ENCODE peak calls at places on chromosomes 12 and 14, in six cellular contexts. V, K, S, R, P and O are unnamed samples.
A peak's percentile ranks its signal among the peaks of the same experiment; 100 is the strongest.

GRCh38 chr12:49548822-49549648 is 10.2 kb downstream of the KCNH3 start:
- DNase-seq in V (peak; percentile 39), S (no peak), R (no peak), K (peak; percentile 17), P (peak; percentile 38), O (no peak)

GRCh38 chr14:76426161-76426696 is 50.3 kb downstream of the ESRRB start:
- DNase-seq in S (no peak), P (no peak), R (no peak), K (no peak), V (no peak), O (no peak)

GRCh38 chr12:3236345-3237153 is 159.4 kb downstream of the TSPAN9 start:
- DNase-seq in R (no peak), V (no peak), S (no peak), K (peak; percentile 21), P (peak; percentile 51), O (no peak)

GRCh38 chr12:44875954-44876553 is at the start of gene NELL2:
- DNase-seq in V (no peak), K (peak; percentile 51), P (peak; percentile 83), S (no peak), R (peak; percentile 49), O (no peak)

GRCh38 chr14:93648440-93649168 is 139.7 kb downstream of the PRIMA1 start:
- DNase-seq in R (no peak), S (no peak), V (no peak), K (no peak), P (peak; percentile 38), O (no peak)

GRCh38 chr14:103122578-103123127 is 608 bp upstream of the TNFAIP2 start:
- DNase-seq in V (no peak), K (no peak), P (peak; percentile 60), R (no peak), S (no peak), O (no peak)

GRCh38 chr14:81416233-81416927 is 16.3 kb upstream of the STON2 start:
- DNase-seq in S (no peak), R (no peak), K (no peak), V (no peak), P (no peak), O (no peak)

GRCh38 chr14:42316746-42317145 is 710.1 kb downstream of the LRFN5 start:
- DNase-seq in S (no peak), P (no peak), K (no peak), R (no peak), V (no peak), O (no peak)

GRCh38 chr14:95286649-95287048 is 33.1 kb downstream of the CLMN start:
- DNase-seq in R (no peak), P (no peak), K (peak; percentile 38), V (no peak), S (no peak), O (no peak)

GRCh38 chr12:72872488-72872887 is 600.3 kb downstream of the TRHDE start:
- DNase-seq in K (no peak), V (no peak), P (no peak), R (no peak), S (no peak), O (no peak)

GRCh38 chr12:128402481-128402880 is 135.5 kb downstream of the TMEM132C start:
- DNase-seq in K (no peak), P (no peak), R (peak; percentile 19), S (no peak), V (no peak), O (no peak)

GRCh38 chr12:96302706-96303310 is 97.4 kb downstream of the CDK17 start:
- DNase-seq in P (no peak), S (no peak), K (no peak), V (no peak), R (no peak), O (no peak)

GRCh38 chr12:94336201-94336915 is 123.3 kb downstream of the CEP83 start:
- DNase-seq in P (no peak), S (no peak), K (no peak), V (no peak), R (no peak), O (no peak)

GRCh38 chr12:79016181-79016580 is 151.6 kb downstream of the SYT1 start:
- DNase-seq in S (no peak), R (no peak), K (no peak), V (no peak), P (no peak), O (no peak)

GRCh38 chr12:12126551-12126950 is 55.8 kb downstream of the BCL2L14 start:
- DNase-seq in V (no peak), R (no peak), S (no peak), P (no peak), K (no peak), O (no peak)

GRCh38 chr14:94722397-94722796 is 47.5 kb downstream of the GSC start:
- DNase-seq in P (no peak), V (no peak), K (no peak), S (no peak), R (no peak), O (no peak)

GRCh38 chr12:123995023-123995422 is 22.0 kb downstream of the ZNF664 start:
- DNase-seq in R (no peak), P (no peak), S (peak; percentile 14), K (no peak), V (no peak), O (no peak)

GRCh38 chr12:119841433-119842210 is 35.5 kb downstream of the CIT start:
- DNase-seq in P (no peak), K (no peak), R (no peak), V (no peak), S (no peak), O (no peak)

GRCh38 chr12:101608301-101609133 is 13.7 kb downstream of the MYBPC1 start:
- DNase-seq in S (no peak), V (peak; percentile 85), P (no peak), R (no peak), K (peak; percentile 75), O (no peak)

GRCh38 chr14:60353410-60353809 is 104.4 kb downstream of the PPM1A start:
- DNase-seq in R (no peak), S (no peak), P (no peak), V (no peak), K (no peak), O (no peak)

GRCh38 chr12:65656904-65657351 is 167.4 kb upstream of the HMGA2 start:
- DNase-seq in R (no peak), S (no peak), K (no peak), P (no peak), V (no peak), O (no peak)

GRCh38 chr12:65659681-65660080 is 164.6 kb upstream of the HMGA2 start:
- DNase-seq in P (no peak), V (no peak), S (no peak), K (no peak), R (no peak), O (no peak)

GRCh38 chr12:65658360-65658759 is 165.9 kb upstream of the HMGA2 start:
- DNase-seq in S (no peak), V (no peak), R (no peak), P (no peak), K (no peak), O (no peak)

GRCh38 chr12:65656156-65656885 is 168.0 kb upstream of the HMGA2 start:
- DNase-seq in V (no peak), P (no peak), R (no peak), S (no peak), K (no peak), O (no peak)

GRCh38 chr12:65657635-65658034 is 166.6 kb upstream of the HMGA2 start:
- DNase-seq in S (no peak), K (no peak), R (no peak), P (no peak), V (no peak), O (no peak)
- TF ChIP-seq POLR2AphosphoS5 in S (no peak), K (no peak), R (no peak), P (no peak), V (no peak), O (no peak)

DNA sequence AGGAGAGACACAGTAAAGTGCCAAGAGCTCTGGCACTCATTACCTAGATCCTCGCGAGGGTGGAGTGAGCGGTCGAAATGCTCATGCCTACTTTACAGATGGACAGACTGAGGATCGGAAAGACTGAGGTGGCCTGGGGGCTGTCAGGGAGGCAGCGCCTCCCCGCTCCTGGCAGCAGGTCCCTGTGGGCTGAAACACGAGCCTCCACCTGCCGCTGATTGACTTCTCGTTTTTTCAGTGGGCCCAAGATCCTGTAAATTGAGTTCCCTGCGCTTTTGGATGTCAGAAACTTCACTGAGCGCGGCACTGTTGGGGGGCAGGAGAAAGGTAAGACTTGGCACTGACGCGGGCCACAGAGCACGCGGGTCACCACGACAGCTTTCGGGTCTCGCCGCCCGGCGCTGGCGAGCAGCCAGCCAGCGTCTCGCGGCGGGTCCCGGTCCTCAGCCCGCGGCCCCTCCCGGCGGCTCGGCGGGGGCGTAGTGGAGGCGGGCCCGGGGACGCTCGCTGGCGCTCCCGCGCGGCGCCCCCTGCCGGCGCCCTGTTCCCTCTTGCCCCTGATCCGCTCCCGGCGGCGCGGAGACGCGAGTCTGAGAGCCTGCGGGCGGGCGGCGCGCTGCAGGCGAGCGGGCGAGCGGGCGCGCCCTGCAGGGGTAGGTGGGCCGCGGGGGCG is 550 bp upstream of the SCN8A start:
- DNase-seq in R (peak; percentile 60), V (peak; percentile 66), S (no peak), K (peak; percentile 73), P (peak; percentile 96), O (no peak)
- TF ChIP-seq CTCF in R (peak; percentile 66), V (no peak), S (peak; percentile 30), K (no peak), P (peak; percentile 44), O (no peak)

GRCh38 chr12:6463211-6463610 is 7.3 kb downstream of the VAMP1 start:
- DNase-seq in V (no peak), R (no peak), S (no peak), K (no peak), P (no peak), O (no peak)

GRCh38 chr12:6460751-6461371 is 9.0 kb downstream of the TAPBPL start:
- DNase-seq in V (no peak), R (no peak), K (no peak), S (no peak), P (no peak), O (no peak)

GRCh38 chr12:6463858-6464257 is 6.6 kb downstream of the VAMP1 start:
- DNase-seq in S (no peak), P (no peak), V (no peak), K (no peak), R (no peak), O (no peak)

GRCh38 chr12:6461401-6462233 is 8.9 kb downstream of the VAMP1 start:
- DNase-seq in K (peak; percentile 80), S (no peak), V (peak; percentile 62), P (no peak), R (no peak), O (no peak)

DNA sequence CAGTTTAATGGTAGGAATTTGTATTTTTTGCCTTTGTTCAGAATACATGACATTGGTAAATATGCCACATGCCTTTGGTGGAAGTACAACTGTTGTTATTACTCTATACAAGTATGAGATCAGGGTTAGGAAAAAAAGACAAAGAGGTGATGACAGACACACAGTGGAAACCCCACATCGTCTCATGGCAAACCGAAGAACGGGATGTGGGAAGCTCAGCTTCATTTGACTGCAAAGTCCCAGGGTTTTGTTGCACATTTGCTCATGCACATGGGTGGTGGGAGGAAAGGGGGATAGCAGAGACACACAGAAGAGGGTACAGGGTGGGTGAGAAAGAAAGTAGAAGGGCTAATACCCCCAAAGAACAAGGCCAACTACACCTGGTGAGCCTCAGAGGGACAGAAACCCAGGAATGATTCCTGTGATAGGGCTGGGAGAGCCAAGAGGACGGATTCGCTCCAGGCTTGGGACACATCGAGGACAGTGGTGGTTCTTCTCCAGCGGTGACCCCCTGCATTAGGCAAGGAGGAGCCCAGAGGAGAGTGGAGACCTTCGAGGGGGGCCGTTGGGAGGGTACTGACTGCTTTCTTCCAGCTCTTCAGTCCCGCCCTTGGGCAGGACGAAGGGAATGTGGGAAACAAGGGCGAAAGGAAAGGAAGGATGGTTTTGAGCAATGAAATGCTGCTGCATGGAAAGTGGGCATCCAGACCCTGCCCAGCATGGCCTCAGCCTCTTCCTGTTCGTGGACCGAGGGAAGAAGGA is 8.1 kb downstream of the VAMP1 start:
- DNase-seq in K (no peak), V (no peak), R (no peak), P (no peak), S (no peak), O (no peak)
- TF ChIP-seq EP300 in K (no peak), V (no peak), R (no peak), P (no peak), S (no peak), O (no peak)

GRCh38 chr12:10563002-10563401 is 50.4 kb downstream of the MAGOHB start:
- DNase-seq in K (no peak), R (no peak), S (no peak), P (no peak), V (no peak), O (no peak)
- TF ChIP-seq POLR2AphosphoS5 in K (no peak), R (no peak), S (no peak), P (no peak), V (no peak), O (no peak)